ENCODE peak calls at places on chromosomes 3 and 15, in ten cellular contexts. N is fibroblast of mammary gland, R is Panc1, P is AG04450, A is neural crest cell, X is fibroblast of the aortic adventitia, M is hepatocyte, L is HFFc6, G is activated B cell treated with CpG ODN at 0.5 μM for 24 hours, H is GM13977. Z is an unnamed sample.

GRCh38 chr3:5013021-5013906 is 34.0 kb downstream of the BHLHE40 start:
- DNase-seq in N (peak; percentile 38), R (no peak), P (no peak), A (no peak), X (peak; percentile 41), M (peak; percentile 71), L (no peak), G (peak; percentile 50), H (no peak), Z (peak; percentile 89)

GRCh38 chr3:181316481-181316880 is 326.9 kb upstream of the DNAJC19 start:
- DNase-seq in N (peak; percentile 30), R (no peak), P (no peak), A (peak; percentile 15), X (peak; percentile 37), M (peak; percentile 20), L (no peak), G (no peak), H (no peak), Z (no peak)

GRCh38 chr3:46849098-46849631 is 14.1 kb downstream of the MYL3 start:
- DNase-seq in N (no peak), R (no peak), P (no peak), A (no peak), X (no peak), M (peak; percentile 62), L (no peak), G (no peak), H (no peak), Z (peak; percentile 29)

GRCh38 chr3:18376682-18377081 is 48.5 kb downstream of the SATB1 start:
- DNase-seq in N (no peak), R (no peak), P (no peak), A (no peak), X (no peak), M (no peak), L (no peak), G (no peak), H (no peak), Z (no peak)

GRCh38 chr3:141686477-141687280 is 51.4 kb upstream of the RNF7 start:
- DNase-seq in N (peak; percentile 84), R (peak; percentile 41), P (no peak), A (no peak), X (peak; percentile 70), M (no peak), L (peak; percentile 13), G (no peak), H (no peak), Z (no peak)

GRCh38 chr3:117105650-117106049 is 396.1 kb downstream of the TUSC7 start:
- DNase-seq in N (peak; percentile 83), R (no peak), P (peak; percentile 69), A (no peak), X (peak; percentile 61), M (no peak), L (peak; percentile 28), G (no peak), H (no peak), Z (no peak)

GRCh38 chr3:65438096-65438495 is 600.6 kb downstream of the MAGI1 start:
- DNase-seq in N (no peak), R (no peak), P (no peak), A (no peak), X (no peak), M (no peak), L (no peak), G (no peak), H (no peak), Z (no peak)

GRCh38 chr3:71131385-71131871 is 452.1 kb downstream of the FOXP1 start:
- DNase-seq in N (no peak), R (no peak), P (no peak), A (no peak), X (no peak), M (no peak), L (no peak), G (no peak), H (no peak), Z (no peak)

GRCh38 chr3:173501941-173502489 is 104.5 kb downstream of the NLGN1 start:
- DNase-seq in N (peak; percentile 49), R (no peak), P (no peak), A (no peak), X (peak; percentile 2), M (no peak), L (peak; percentile 26), G (no peak), H (no peak), Z (no peak)

GRCh38 chr3:45437388-45437787 is 49.0 kb downstream of the LARS2 start:
- DNase-seq in N (peak; percentile 16), R (no peak), P (no peak), A (no peak), X (peak; percentile 7), M (no peak), L (peak; percentile 13), G (no peak), H (no peak), Z (no peak)

GRCh38 chr3:30934208-30934550 is 39.7 kb upstream of the GADL1 start:
- DNase-seq in N (peak; percentile 75), R (peak; percentile 17), P (peak; percentile 18), A (no peak), X (peak; percentile 86), M (peak; percentile 64), L (peak; percentile 38), G (no peak), H (peak; percentile 6), Z (no peak)

GRCh38 chr3:10292505-10293419 is at the start of gene GHRL:
- DNase-seq in N (no peak), R (no peak), P (no peak), A (no peak), X (peak; percentile 27), M (peak; percentile 40), L (no peak), G (peak; percentile 50), H (peak; percentile 80), Z (peak; percentile 87)

GRCh38 chr15:78301813-78302212 is 2.4 kb upstream of the SKIC8 start:
- DNase-seq in N (no peak), R (no peak), P (no peak), A (no peak), X (no peak), M (no peak), L (no peak), G (no peak), H (no peak), Z (no peak)

DNA sequence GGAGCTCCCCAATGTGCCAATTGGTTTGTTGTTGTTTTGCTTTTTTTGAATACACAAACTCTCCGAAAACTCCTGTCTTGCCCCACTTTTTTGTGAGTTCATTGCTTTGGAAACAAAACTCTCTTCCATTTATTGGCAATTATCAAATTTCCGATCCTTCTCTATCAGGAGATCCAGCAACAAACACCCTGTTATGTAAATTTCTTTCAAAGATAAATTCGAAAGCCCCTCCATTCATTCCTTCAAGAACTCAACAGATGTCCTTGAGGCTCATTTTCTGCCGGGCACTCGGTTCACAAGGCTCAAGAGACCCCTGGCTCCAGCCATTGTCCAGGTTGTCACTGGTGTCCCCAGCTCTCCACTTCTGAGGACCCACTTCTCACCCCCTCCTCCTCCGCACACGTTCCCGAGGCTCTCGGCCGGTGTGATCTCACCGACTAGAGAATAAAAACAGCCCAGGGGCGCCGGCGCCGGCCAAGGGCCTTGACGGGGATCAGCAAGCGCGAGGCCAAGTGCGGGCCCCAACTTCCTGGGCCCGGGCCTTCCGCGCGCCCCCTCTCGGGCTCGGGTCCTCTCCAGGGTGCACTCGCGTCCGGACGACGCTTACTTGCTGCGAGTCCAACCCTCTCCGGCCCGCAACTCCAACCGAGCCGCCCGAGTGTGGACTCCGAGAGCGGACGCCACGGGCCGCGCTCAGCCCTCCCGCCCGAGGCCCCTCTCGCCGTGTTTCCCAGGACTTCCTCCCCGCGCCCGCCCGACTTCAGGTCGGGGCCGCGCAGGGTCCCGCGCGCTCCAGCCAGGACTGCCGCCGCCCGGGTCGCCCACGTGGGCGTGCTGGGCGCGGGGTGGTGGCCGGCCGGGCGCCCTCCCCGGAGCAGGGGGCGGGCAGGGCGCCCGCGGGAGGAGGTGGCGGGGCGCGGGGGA is 533 bp upstream of the SMAD3 start:
- DNase-seq in N (no peak), R (no peak), P (no peak), A (peak; percentile 60), X (no peak), M (peak; percentile 82), L (peak; percentile 37), G (no peak), H (peak; percentile 69), Z (no peak)
- TF ChIP-seq CTCF in N (no peak), R (peak; percentile 2), P (peak; percentile 24), A (peak; percentile 3), X (no peak), M (no peak), L (peak; percentile 48), G (no peak), H (peak; percentile 33), Z (no peak)

GRCh38 chr3:183699238-183699947 is 1.8 kb downstream of the YEATS2 start:
- DNase-seq in N (no peak), R (no peak), P (no peak), A (no peak), X (no peak), M (peak; percentile 7), L (no peak), G (no peak), H (peak; percentile 32), Z (no peak)
- TF ChIP-seq CTCF in N (no peak), R (no peak), P (no peak), A (no peak), X (no peak), M (no peak), L (no peak), G (no peak), H (no peak), Z (no peak)

GRCh38 chr3:129234441-129234840 is 15.0 kb upstream of the COPG1 start:
- DNase-seq in N (no peak), R (no peak), P (no peak), A (no peak), X (no peak), M (no peak), L (no peak), G (no peak), H (no peak), Z (no peak)

GRCh38 chr3:129230311-129231019 is 18.9 kb upstream of the COPG1 start:
- DNase-seq in N (peak; percentile 96), R (peak; percentile 56), P (no peak), A (no peak), X (peak; percentile 76), M (no peak), L (peak; percentile 89), G (no peak), H (no peak), Z (peak; percentile 87)

GRCh38 chr3:129231331-129232119 is 17.9 kb upstream of the COPG1 start:
- DNase-seq in N (peak; percentile 68), R (peak; percentile 41), P (no peak), A (no peak), X (no peak), M (no peak), L (peak; percentile 48), G (no peak), H (no peak), Z (no peak)

GRCh38 chr3:129235310-129235917 is 14.0 kb upstream of the COPG1 start:
- DNase-seq in N (no peak), R (no peak), P (no peak), A (no peak), X (no peak), M (no peak), L (no peak), G (no peak), H (no peak), Z (no peak)

GRCh38 chr3:129233538-129233937 is 15.9 kb upstream of the COPG1 start:
- DNase-seq in N (no peak), R (no peak), P (no peak), A (no peak), X (no peak), M (no peak), L (no peak), G (peak; percentile 53), H (peak; percentile 74), Z (peak; percentile 97)
- TF ChIP-seq CTCF in N (no peak), R (no peak), P (no peak), A (no peak), X (no peak), M (no peak), L (no peak), G (no peak), H (no peak), Z (no peak)

GRCh38 chr3:8501388-8502131 is at the start of gene LMCD1:
- DNase-seq in N (peak; percentile 96), R (no peak), P (peak; percentile 89), A (peak; percentile 87), X (peak; percentile 94), M (peak; percentile 97), L (peak; percentile 95), G (peak; percentile 64), H (peak; percentile 61), Z (peak; percentile 58)
- TF ChIP-seq CTCF in N (no peak), R (no peak), P (peak; percentile 38), A (no peak), X (peak; percentile 51), M (peak; percentile 10), L (peak; percentile 33), G (no peak), H (no peak), Z (no peak)

Z was measured in CD14-positive monocyte.